ENCODE peak calls at places on chromosomes 12 and 14, in five cellular contexts. Y, U, F, T and V are unnamed samples.

GRCh38 chr12:82832091-82832490 is 145.4 kb downstream of the TMTC2 start:
- DNase-seq in F (no peak), U (no peak), Y (no peak), T (no peak), V (no peak)

GRCh38 chr12:25744334-25744733 is 191.3 kb upstream of the LMNTD1 start:
- DNase-seq in U (no peak), T (no peak), Y (no peak), F (no peak), V (no peak)

GRCh38 chr12:123492290-123492689 is 34.4 kb downstream of the SNRNP35 start:
- DNase-seq in T (no peak), U (no peak), Y (no peak), F (no peak), V (no peak)

GRCh38 chr14:29028973-29029582 is 262.5 kb downstream of the FOXG1 start:
- DNase-seq in Y (no peak), U (no peak), F (no peak), T (no peak), V (no peak)

GRCh38 chr12:68229956-68230355 is 4.3 kb upstream of the IL26 start:
- DNase-seq in T (no peak), U (no peak), Y (no peak), F (no peak), V (no peak)

GRCh38 chr14:61512508-61512907 is 182.8 kb upstream of the HIF1A start:
- DNase-seq in Y (no peak), F (no peak), U (no peak), T (no peak), V (no peak)

GRCh38 chr12:4015225-4016076 is 142.3 kb upstream of the PARP11 start:
- DNase-seq in F (no peak), Y (no peak), T (no peak), U (no peak), V (no peak)

GRCh38 chr12:81835783-81836182 is 76.6 kb upstream of the PPFIA2 start:
- DNase-seq in U (no peak), T (peak), Y (no peak), F (no peak), V (no peak)

GRCh38 chr12:124709722-124710656 is 142.6 kb upstream of the NCOR2 start:
- DNase-seq in Y (no peak), U (no peak), F (no peak), T (no peak), V (no peak)

GRCh38 chr12:116592731-116593130 is 33.5 kb downstream of the MAP1LC3B2 start:
- DNase-seq in T (no peak), F (no peak), Y (no peak), U (no peak), V (no peak)

GRCh38 chr14:57889245-57889644 is 23.4 kb upstream of the SLC35F4 start:
- DNase-seq in Y (no peak), T (no peak), F (no peak), U (peak), V (no peak)

GRCh38 chr14:26401170-26401968 is 196.5 kb downstream of the NOVA1 start:
- DNase-seq in Y (no peak), F (no peak), U (no peak), T (no peak), V (no peak)

GRCh38 chr12:58678753-58679152 is 241.6 kb downstream of the LRIG3 start:
- DNase-seq in F (no peak), T (no peak), Y (no peak), U (no peak), V (no peak)

GRCh38 chr12:94046626-94047410 is 101.6 kb upstream of the PLXNC1 start:
- DNase-seq in T (no peak), U (no peak), Y (no peak), F (no peak), V (no peak)

GRCh38 chr14:23071975-23072539 is 14.7 kb upstream of the CDH24 start:
- DNase-seq in Y (no peak), F (no peak), T (no peak), U (peak), V (no peak)

GRCh38 chr12:48739618-48740269 is 23.2 kb upstream of the CCNT1 start:
- DNase-seq in U (no peak), T (no peak), Y (no peak), F (no peak), V (no peak)

GRCh38 chr14:97021001-97021400 is 223.8 kb downstream of the VRK1 start:
- DNase-seq in Y (no peak), T (no peak), F (no peak), U (no peak), V (no peak)

GRCh38 chr12:15599266-15600037 is 189.7 kb downstream of the EPS8 start:
- DNase-seq in F (no peak), T (no peak), Y (no peak), U (no peak), V (no peak)

GRCh38 chr12:19150273-19150895 is 20.9 kb downstream of the PLEKHA5 start:
- DNase-seq in Y (no peak), T (no peak), F (no peak), U (no peak), V (no peak)

GRCh38 chr12:48197967-48198618 is 5.0 kb downstream of the OR10AD1 start:
- DNase-seq in U (peak), F (peak), T (peak), Y (peak), V (peak)

GRCh38 chr12:115872212-115872611 is 405.3 kb downstream of the MED13L start:
- DNase-seq in Y (no peak), U (no peak), F (no peak), T (no peak), V (no peak)

GRCh38 chr12:102958073-102958829 is 777 bp downstream of the ASCL1 start:
- DNase-seq in F (no peak), T (no peak), U (no peak), Y (no peak), V (no peak)

GRCh38 chr12:13223941-13224340 is 27.4 kb downstream of the EMP1 start:
- DNase-seq in F (no peak), T (no peak), Y (no peak), U (no peak), V (no peak)

GRCh38 chr12:28963554-28963953 is 185.5 kb upstream of the FAR2 start:
- DNase-seq in T (no peak), U (no peak), F (no peak), Y (no peak), V (no peak)

GRCh38 chr12:114904254-114905003 is 220.5 kb upstream of the TBX3 start:
- DNase-seq in F (no peak), Y (no peak), T (no peak), U (no peak), V (no peak)

GRCh38 chr12:127628655-127629054 is 638.3 kb upstream of the TMEM132C start:
- DNase-seq in U (no peak), F (no peak), T (no peak), Y (no peak), V (no peak)

GRCh38 chr14:85483037-85483436 is 46.9 kb upstream of the FLRT2 start:
- DNase-seq in F (no peak), Y (no peak), U (no peak), T (no peak), V (no peak)

GRCh38 chr12:66132408-66132807 is 1.9 kb upstream of the LLPH start:
- DNase-seq in F (no peak), U (no peak), Y (no peak), T (no peak), V (no peak)

GRCh38 chr12:91180577-91180976 is 2.0 kb downstream of the DCN start:
- DNase-seq in U (no peak), T (no peak), F (no peak), Y (no peak), V (no peak)

GRCh38 chr12:130669205-130669557 is 46.9 kb downstream of the RIMBP2 start:
- DNase-seq in U (peak), Y (no peak), F (no peak), T (no peak), V (no peak)

GRCh38 chr12:7609480-7609879 is 56.2 kb downstream of the APOBEC1 start:
- DNase-seq in Y (no peak), T (no peak), U (no peak), F (no peak), V (no peak)